ENCODE peak calls at places on chromosomes 3 and 15, in eight cellular contexts. S is keratinocyte, X is lower lobe of right lung, V is left ventricle myocardium inferior, K is PC-9, M is OCI-LY7, C is body of pancreas, W is cardiac muscle cell. J is an unnamed sample.

GRCh38 chr3:11530153-11530721 is 113.5 kb downstream of the VGLL4 start:
- DNase-seq in S (peak; percentile 57), M (no peak), C (no peak), X (no peak), V (peak; percentile 67), W (peak; percentile 97), K (no peak), J (peak; percentile 87)

GRCh38 chr3:4656059-4656458 is 162.9 kb downstream of the ITPR1 start:
- DNase-seq in V (peak; percentile 45), X (peak; percentile 62), M (peak; percentile 2), C (peak; percentile 71), W (peak; percentile 84), S (no peak), K (peak; percentile 36), J (peak; percentile 69)

GRCh38 chr15:70101459-70102113 is 3.9 kb upstream of the TLE3 start:
- DNase-seq in K (peak; percentile 79), X (no peak), C (peak; percentile 90), W (peak; percentile 98), V (peak; percentile 31), M (peak; percentile 65), S (no peak), J (peak; percentile 77)

GRCh38 chr3:12964713-12965612 is 108.3 kb downstream of the IQSEC1 start:
- DNase-seq in M (no peak), W (no peak), C (peak; percentile 48), X (no peak), K (no peak), S (no peak), V (no peak), J (no peak)

GRCh38 chr3:179958143-179958542 is 78.6 kb downstream of the PEX5L start:
- DNase-seq in V (no peak), W (no peak), C (no peak), S (no peak), M (no peak), K (no peak), X (no peak), J (no peak)

GRCh38 chr3:54434761-54435160 is 312.4 kb downstream of the CACNA2D3 start:
- DNase-seq in X (no peak), K (no peak), C (no peak), M (no peak), W (no peak), V (no peak), S (no peak), J (no peak)

GRCh38 chr15:35540885-35541284 is 5.1 kb downstream of the DPH6 start:
- DNase-seq in V (no peak), K (no peak), M (no peak), S (no peak), C (no peak), X (no peak), W (peak; percentile 45), J (peak; percentile 82)

GRCh38 chr3:17033516-17034168 is 148.9 kb downstream of the PLCL2 start:
- DNase-seq in S (no peak), K (no peak), M (no peak), C (no peak), W (peak; percentile 26), V (no peak), X (no peak), J (peak; percentile 9)

GRCh38 chr3:135516143-135516542 is 449.4 kb upstream of the PPP2R3A start:
- DNase-seq in M (no peak), K (no peak), X (no peak), W (peak; percentile 2), C (no peak), V (no peak), S (no peak), J (peak; percentile 45)

GRCh38 chr15:60644903-60645302 is 166.0 kb upstream of the ICE2 start:
- DNase-seq in W (no peak), M (no peak), C (no peak), V (no peak), K (no peak), X (no peak), S (no peak), J (no peak)

GRCh38 chr15:100998630-100999029 is 79.5 kb downstream of the LRRK1 start:
- DNase-seq in M (no peak), C (no peak), X (no peak), K (no peak), W (no peak), V (no peak), S (no peak), J (no peak)

GRCh38 chr15:64894395-64895056 is 17.2 kb upstream of the ANKDD1A start:
- DNase-seq in K (no peak), X (peak; percentile 57), M (peak; percentile 86), V (no peak), S (no peak), C (no peak), W (no peak), J (no peak)

GRCh38 chr3:151726016-151726415 is 7.7 kb upstream of the AADACL2 start:
- DNase-seq in C (no peak), S (no peak), V (no peak), W (peak; percentile 79), M (no peak), K (no peak), X (no peak), J (no peak)

GRCh38 chr3:93969997-93970396 is 3.7 kb downstream of the PROS1 start:
- DNase-seq in S (no peak), X (no peak), W (peak; percentile 19), C (no peak), K (no peak), M (no peak), V (no peak), J (no peak)
- TF ChIP-seq CTCF in S (no peak), X (no peak), W (no peak), C (no peak), K (no peak), M (no peak), V (no peak), J (no peak)

GRCh38 chr3:149635396-149635795 is 22.4 kb downstream of the WWTR1 start:
- DNase-seq in M (no peak), V (no peak), X (no peak), W (no peak), C (no peak), S (no peak), K (no peak), J (no peak)

GRCh38 chr3:149634573-149634972 is 23.3 kb downstream of the WWTR1 start:
- DNase-seq in X (no peak), S (no peak), C (no peak), K (no peak), W (no peak), M (no peak), V (no peak), J (no peak)

GRCh38 chr3:149639093-149639486 is 18.7 kb downstream of the WWTR1 start:
- DNase-seq in K (no peak), W (no peak), M (no peak), C (no peak), X (no peak), S (no peak), V (no peak), J (no peak)

GRCh38 chr3:149641011-149641728 is 16.7 kb downstream of the WWTR1 start:
- DNase-seq in S (no peak), M (no peak), X (no peak), K (no peak), W (no peak), C (no peak), V (no peak), J (no peak)

DNA sequence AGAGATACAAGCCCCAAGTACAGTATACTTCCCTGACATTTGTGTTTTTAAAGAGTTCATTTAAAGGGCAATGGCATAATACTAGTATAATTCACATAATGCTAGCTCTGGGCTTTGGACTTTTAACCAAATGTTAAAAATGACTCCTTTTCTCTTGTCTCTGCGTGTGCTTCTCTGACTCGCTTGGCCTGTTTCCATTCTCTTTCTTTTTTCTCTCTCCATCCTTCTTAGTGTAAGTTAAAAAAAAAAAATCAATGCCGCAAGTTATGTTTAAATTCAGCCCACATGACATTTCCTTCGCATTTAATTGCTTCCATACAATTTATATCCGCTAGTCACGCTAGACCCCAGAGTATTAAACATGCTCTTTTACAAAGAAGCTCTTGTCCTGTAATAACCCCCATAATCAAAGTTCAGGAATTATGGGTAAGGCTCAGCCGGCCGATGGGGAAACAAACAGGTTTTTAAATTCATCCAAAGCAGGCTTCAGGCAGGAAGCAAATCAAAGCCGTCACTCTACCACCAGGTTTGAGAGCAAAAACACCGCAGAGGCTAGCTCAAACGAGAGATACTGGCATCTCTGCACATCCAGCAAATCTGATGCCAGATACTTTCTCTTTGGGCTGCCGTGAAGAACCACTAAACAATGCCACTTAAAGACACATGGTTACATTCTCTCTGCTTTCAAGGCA is 19.3 kb downstream of the WWTR1 start:
- DNase-seq in W (peak; percentile 47), M (no peak), K (no peak), S (no peak), V (no peak), X (no peak), C (peak; percentile 22), J (peak; percentile 83)
- H3K4me3 ChIP-seq in W (no peak overlapping the region), M (no peak overlapping the region), K (no peak overlapping the region), S (peak overlapping the region; percentile 33), V (peak overlapping the region; percentile 52), X (peak overlapping the region; percentile 28), C (no peak overlapping the region), J (peak overlapping the region; percentile 50)

GRCh38 chr15:40418126-40418525 is 12.5 kb downstream of the IVD start:
- DNase-seq in C (no peak), K (no peak), X (no peak), W (no peak), V (no peak), M (no peak), S (no peak), J (no peak)
- TF ChIP-seq CTCF in C (no peak), K (no peak), X (no peak), W (no peak), V (no peak), M (no peak), S (no peak), J (no peak)

GRCh38 chr3:58574682-58575081 is 2.5 kb downstream of the FAM107A start:
- DNase-seq in C (no peak), S (no peak), K (no peak), V (no peak), M (no peak), W (no peak), X (no peak), J (no peak)

GRCh38 chr3:58577269-58577821 is at the start of gene FAM107A:
- DNase-seq in V (peak; percentile 43), M (no peak), S (no peak), W (peak; percentile 80), X (no peak), K (no peak), C (peak; percentile 52), J (peak; percentile 89)

GRCh38 chr3:58576716-58577115 is 475 bp downstream of the FAM107A start:
- DNase-seq in X (no peak), W (no peak), S (no peak), K (no peak), V (no peak), C (no peak), M (no peak), J (no peak)

GRCh38 chr3:58573638-58574037 is 3.6 kb downstream of the FAM107A start:
- DNase-seq in M (no peak), W (peak; percentile 65), X (no peak), C (no peak), V (no peak), S (no peak), K (no peak), J (peak; percentile 29)

DNA sequence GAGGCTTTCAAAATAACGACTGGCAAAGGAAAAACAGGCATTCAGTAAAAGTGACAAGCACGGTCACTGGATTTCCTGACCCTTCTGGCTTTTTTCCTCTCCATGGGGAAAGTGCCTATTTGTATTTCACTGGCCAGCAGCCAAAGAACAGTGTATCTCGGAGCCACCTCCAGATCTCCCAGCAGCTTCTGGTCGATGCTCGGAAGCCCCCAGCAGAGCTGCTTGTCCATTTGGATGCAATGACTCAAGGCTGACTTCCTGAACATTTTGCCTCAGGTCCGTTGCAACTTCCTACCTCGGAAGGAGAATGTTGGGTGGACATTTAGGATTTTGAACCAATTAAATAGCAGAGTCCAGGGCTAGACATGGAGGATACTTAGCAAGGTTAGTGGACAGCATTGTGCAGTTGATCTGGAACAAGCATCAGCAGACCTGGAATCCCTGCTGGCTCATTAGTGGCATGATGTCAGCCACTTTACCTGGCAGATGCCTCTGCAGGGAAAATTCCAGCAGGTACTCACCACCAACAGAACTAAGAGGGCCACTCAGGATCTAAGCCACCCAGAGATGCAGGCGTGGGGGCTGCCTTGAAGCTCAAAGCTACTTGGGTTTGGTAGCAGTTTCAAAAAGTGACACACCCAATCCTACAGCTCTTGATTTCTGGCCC is 1.1 kb downstream of the FAM107A start:
- DNase-seq in S (no peak), M (no peak), X (no peak), V (no peak), C (peak; percentile 23), W (peak; percentile 60), K (no peak), J (no peak)
- H3K4me3 ChIP-seq in S (no peak overlapping the region), M (no peak overlapping the region), X (peak overlapping the region; percentile 52), V (peak overlapping the region; percentile 69), C (no peak overlapping the region), W (no peak overlapping the region), K (no peak overlapping the region), J (no peak overlapping the region)